ENCODE peak calls at places on chromosomes 5 and 9, in six cellular contexts. L, C, G, N, D and V are unnamed samples.

GRCh38 chr9:20538092-20538491 is 84.2 kb downstream of the MLLT3 start:
- DNase-seq in L (no peak), C (no peak), G (no peak), N (no peak), D (no peak), V (no peak)

GRCh38 chr9:108682191-108682590 is 173.6 kb downstream of the ACTL7B start:
- DNase-seq in L (no peak), C (no peak), G (no peak), N (no peak), D (no peak), V (no peak)

GRCh38 chr5:150656191-150657132 is 4.6 kb upstream of the MYOZ3 start:
- DNase-seq in L (peak; percentile 82), C (peak; percentile 58), G (peak; percentile 77), N (peak; percentile 80), D (no peak), V (peak; percentile 53)

GRCh38 chr5:84696651-84697050 is 312.0 kb upstream of the EDIL3 start:
- DNase-seq in L (no peak), C (peak; percentile 2), G (no peak), N (no peak), D (no peak), V (no peak)

GRCh38 chr9:69046723-69047122 is 11.2 kb downstream of the FXN start:
- DNase-seq in L (no peak), C (no peak), G (no peak), N (no peak), D (no peak), V (no peak)

GRCh38 chr5:180301253-180301652 is 9.4 kb upstream of the MAPK9 start:
- DNase-seq in L (no peak), C (no peak), G (no peak), N (no peak), D (no peak), V (no peak)

GRCh38 chr5:139763584-139764249 is 31.9 kb upstream of the PSD2 start:
- DNase-seq in L (no peak), C (no peak), G (no peak), N (no peak), D (no peak), V (no peak)

GRCh38 chr5:157306690-157307089 is 40.8 kb downstream of the CYFIP2 start:
- DNase-seq in L (no peak), C (no peak), G (peak; percentile 25), N (peak; percentile 46), D (no peak), V (no peak)

GRCh38 chr9:16071400-16071799 is 518.6 kb downstream of the CCDC171 start:
- DNase-seq in L (no peak), C (no peak), G (no peak), N (no peak), D (no peak), V (no peak)

GRCh38 chr9:120152295-120152694 is 427.7 kb downstream of the CDK5RAP2 start:
- DNase-seq in L (peak; percentile 2), C (no peak), G (no peak), N (no peak), D (no peak), V (no peak)

GRCh38 chr5:155116456-155117251 is 103.1 kb downstream of the KIF4B start:
- DNase-seq in L (no peak), C (no peak), G (no peak), N (no peak), D (no peak), V (no peak)